ENCODE peak calls at places on chromosomes 4 and X, in four cellular contexts. R, C, Y and Q are unnamed samples. For H3K4me1 and H3K36me3, the result is how much of the 10 kb centered on the place peaks cover.

GRCh38 chr4:67928547-67928946 is 34.7 kb downstream of the TMPRSS11A start:
- DNase-seq in R (no peak), Y (no peak), C (no peak), Q (no peak)

GRCh38 chr4:36824682-36825081 is 419.9 kb upstream of the NWD2 start:
- DNase-seq in R (no peak), C (no peak), Y (no peak), Q (peak)

GRCh38 chr4:8836664-8837171 is 34.9 kb downstream of the HMX1 start:
- DNase-seq in R (peak), Y (no peak), C (no peak), Q (no peak)

GRCh38 chrX:48522291-48522690 is 683 bp downstream of the EBP start:
- DNase-seq in C (peak), R (no peak), Y (no peak), Q (no peak)

GRCh38 chr4:72714482-72715279 is 145.7 kb upstream of the ADAMTS3 start:
- DNase-seq in Y (no peak), R (no peak), C (no peak), Q (no peak)

GRCh38 chr4:4474496-4474895 is 67.4 kb downstream of the STX18 start:
- DNase-seq in R (no peak), Y (no peak), C (no peak), Q (no peak)

GRCh38 chrX:84865113-84865512 is 138.6 kb upstream of the APOOL start:
- DNase-seq in R (no peak), C (no peak), Y (no peak), Q (peak)

GRCh38 chr4:16192631-16193483 is 33.4 kb downstream of the TAPT1 start:
- DNase-seq in Y (no peak), R (no peak), C (no peak), Q (no peak)

GRCh38 chr4:141759796-141760425 is 123.5 kb downstream of the IL15 start:
- DNase-seq in C (no peak), R (no peak), Y (no peak), Q (no peak)

GRCh38 chrX:103774070-103774642 is 2.5 kb upstream of the PLP1 start:
- DNase-seq in R (no peak), C (peak), Y (no peak), Q (peak)

GRCh38 chrX:47179221-47179927 is 14.3 kb upstream of the UBA1 start:
- DNase-seq in Y (peak), C (no peak), R (peak), Q (no peak)

GRCh38 chr4:174152717-174153466 is 130.6 kb downstream of the FBXO8 start:
- DNase-seq in Y (no peak), C (no peak), R (no peak), Q (no peak)

GRCh38 chrX:112164420-112164819 is 81.8 kb upstream of the TRPC5 start:
- DNase-seq in R (no peak), Y (no peak), C (no peak), Q (no peak)

GRCh38 chr4:40916880-40917279 is 167.1 kb downstream of the NSUN7 start:
- DNase-seq in Y (peak), C (peak), R (peak), Q (peak)

GRCh38 chr4:163672751-163673150 is 178.3 kb downstream of the TMA16 start:
- DNase-seq in C (no peak), R (no peak), Y (no peak), Q (no peak)

GRCh38 chrX:2829066-2829430 is 318 bp downstream of the GYG2 start:
- DNase-seq in R (no peak), C (peak), Y (no peak), Q (peak)

GRCh38 chr4:103272174-103272573 is 74.0 kb upstream of the CENPE start:
- DNase-seq in Y (no peak), C (no peak), R (no peak), Q (no peak)

GRCh38 chr4:162015090-162015489 is 148.7 kb downstream of the FSTL5 start:
- DNase-seq in R (no peak), Y (no peak), C (no peak), Q (no peak)

GRCh38 chr4:184900184-184900583 is 74.4 kb upstream of the ACSL1 start:
- DNase-seq in C (no peak), Y (no peak), R (no peak), Q (no peak)
- H3K4me1 ChIP-seq in C (under half), Y (under half), R (under half), Q (under half)

GRCh38 chrX:71661919-71662318 is 5.4 kb upstream of the LOC101059915 start:
- DNase-seq in R (no peak), C (no peak), Y (no peak), Q (no peak)

GRCh38 chrX:71657267-71657666 is 10.1 kb upstream of the LOC101059915 start:
- DNase-seq in C (no peak), Y (no peak), R (no peak), Q (no peak)

GRCh38 chrX:71659959-71660358 is 7.4 kb upstream of the LOC101059915 start:
- DNase-seq in C (no peak), R (no peak), Y (no peak), Q (no peak)

GRCh38 chrX:71660562-71661416 is 6.6 kb upstream of the LOC101059915 start:
- DNase-seq in Y (no peak), C (no peak), R (no peak), Q (no peak)

GRCh38 chrX:71659342-71659741 is 8.0 kb upstream of the LOC101059915 start:
- DNase-seq in Y (no peak), R (no peak), C (no peak), Q (no peak)
- H3K4me3 ChIP-seq in Y (no peak), R (no peak), C (no peak), Q (no peak)

DNA sequence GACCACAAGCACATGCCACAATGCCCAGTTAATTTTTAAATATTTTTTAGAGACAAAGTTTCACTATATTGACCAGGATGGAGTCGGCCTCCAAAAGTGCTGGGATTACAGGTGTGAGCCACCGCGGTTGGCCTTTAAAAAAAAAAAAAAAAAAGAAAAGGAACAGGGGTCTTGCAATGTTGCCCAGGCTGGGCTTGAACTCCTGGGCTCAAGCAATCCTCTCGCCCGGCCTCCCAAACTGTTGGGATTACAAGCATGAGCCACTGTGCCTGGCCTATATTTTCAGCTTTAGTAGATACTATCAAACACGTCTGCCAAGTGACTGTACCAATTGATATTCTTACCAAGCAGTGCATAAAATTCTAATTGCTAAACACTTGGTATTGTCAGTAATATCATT is 8.8 kb downstream of the UGDH start:
- DNase-seq in Y (no peak), C (no peak), R (no peak), Q (no peak)
- H3K36me3 ChIP-seq in Y (under half), C (under half), R (under half), Q (under half)

DNA sequence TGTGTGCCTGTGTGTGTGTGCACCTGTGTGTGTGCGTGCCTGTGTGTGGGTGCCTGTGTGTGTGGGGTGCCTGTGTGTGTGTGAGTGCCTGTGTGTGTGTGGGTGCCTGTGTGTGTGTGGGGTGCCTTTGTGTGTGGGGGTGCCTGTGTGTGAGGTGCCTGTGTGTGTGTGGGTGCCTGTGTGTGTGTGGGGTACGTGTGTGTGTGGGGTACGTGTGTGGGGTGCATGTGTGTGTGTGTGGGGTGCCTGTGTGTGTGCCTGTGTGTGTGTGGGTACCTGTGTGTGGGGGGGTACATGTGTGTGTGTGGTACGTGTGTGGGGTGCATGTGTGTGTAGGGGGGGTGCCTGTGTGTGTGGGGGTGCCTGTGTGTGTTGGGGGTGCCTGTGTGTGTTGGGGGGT is 73.4 kb upstream of the HGFAC start:
- DNase-seq in C (no peak), Y (no peak), R (no peak), Q (no peak)
- H3K4me1 ChIP-seq in C (under half), Y (under half), R (under half), Q (under half)